ENCODE peak calls at places on chromosomes 2 and 18, in five cellular contexts. N is memory B cell, P is KBM-7, L is psoas muscle, E is lung. V is an unnamed sample.

GRCh38 chr2:54657664-54658083 is 65.8 kb upstream of the EML6 start:
- DNase-seq in P (peak; percentile 34), E (no peak), N (peak; percentile 11), L (peak; percentile 61), V (peak; percentile 83)

GRCh38 chr18:62847081-62847480 is 131.7 kb downstream of the PHLPP1 start:
- DNase-seq in P (no peak), N (no peak), E (no peak), L (no peak), V (no peak)

GRCh38 chr2:206556357-206556949 is 85.8 kb upstream of the FAM237A start:
- DNase-seq in L (no peak), E (no peak), P (peak; percentile 53), N (no peak), V (no peak)

GRCh38 chr2:241463276-241464135 is 44.9 kb downstream of the STK25 start:
- DNase-seq in P (no peak), L (no peak), N (no peak), E (no peak), V (no peak)

GRCh38 chr2:224847961-224848850 is 132.0 kb upstream of the CCDC195 start:
- DNase-seq in P (no peak), L (no peak), E (peak; percentile 40), N (no peak), V (peak; percentile 16)

GRCh38 chr2:143333847-143334246 is 204.6 kb downstream of the ARHGAP15 start:
- DNase-seq in N (no peak), E (no peak), L (no peak), P (no peak), V (no peak)

GRCh38 chr2:101349893-101350662 is 37.2 kb downstream of the CREG2 start:
- DNase-seq in L (no peak), N (no peak), E (no peak), P (no peak), V (no peak)

GRCh38 chr18:63892544-63892943 is 5.0 kb downstream of the SERPINB2 start:
- DNase-seq in L (no peak), N (no peak), P (no peak), E (no peak), V (no peak)

GRCh38 chr2:128734521-128735295 is 416.0 kb upstream of the HS6ST1 start:
- DNase-seq in N (no peak), L (peak; percentile 37), P (peak; percentile 91), E (peak; percentile 57), V (no peak)

GRCh38 chr2:73925853-73926492 is 707 bp upstream of the DGUOK start:
- DNase-seq in N (no peak), E (no peak), L (no peak), P (no peak), V (no peak)

GRCh38 chr2:195575879-195576391 is 81.1 kb upstream of the SLC39A10 start:
- DNase-seq in E (no peak), P (peak; percentile 73), L (no peak), N (peak; percentile 68), V (no peak)

GRCh38 chr2:118371500-118371899 is 283.2 kb downstream of the INSIG2 start:
- DNase-seq in E (no peak), P (peak; percentile 1), N (no peak), L (no peak), V (peak; percentile 19)

GRCh38 chr2:113703404-113704299 is 52.8 kb downstream of the SLC35F5 start:
- DNase-seq in N (no peak), P (no peak), E (no peak), L (no peak), V (no peak)

GRCh38 chr2:12861344-12861942 is 144.7 kb downstream of the TRIB2 start:
- DNase-seq in P (no peak), E (no peak), L (no peak), N (no peak), V (no peak)

GRCh38 chr2:160010361-160011145 is 51.9 kb downstream of the PLA2R1 start:
- DNase-seq in N (no peak), P (no peak), E (no peak), L (no peak), V (no peak)

GRCh38 chr2:239790313-239790712 is 234.8 kb downstream of the NDUFA10 start:
- DNase-seq in P (no peak), L (no peak), E (no peak), N (no peak), V (no peak)

GRCh38 chr2:9403924-9404323 is 19.4 kb downstream of the ITGB1BP1 start:
- DNase-seq in E (no peak), P (no peak), N (no peak), L (no peak), V (no peak)

GRCh38 chr2:220227272-220227920 is 600.0 kb downstream of the SLC4A3 start:
- DNase-seq in N (no peak), P (no peak), L (no peak), E (no peak), V (no peak)

GRCh38 chr18:10074122-10074521 is 160.3 kb downstream of the VAPA start:
- DNase-seq in P (no peak), L (no peak), N (no peak), E (no peak), V (no peak)

GRCh38 chr2:15642334-15643208 is 50.9 kb downstream of the DDX1 start:
- DNase-seq in L (no peak), N (no peak), E (no peak), P (no peak), V (no peak)

GRCh38 chr2:219965287-219965870 is 337.9 kb downstream of the SLC4A3 start:
- DNase-seq in E (no peak), L (no peak), P (no peak), N (no peak), V (no peak)

GRCh38 chr2:156687715-156688114 is 251.5 kb downstream of the GPD2 start:
- DNase-seq in N (no peak), L (peak; percentile 16), E (no peak), P (no peak), V (no peak)

GRCh38 chr2:204863351-204863750 is 318.1 kb downstream of the PARD3B start:
- DNase-seq in N (no peak), L (no peak), P (no peak), E (no peak), V (no peak)

GRCh38 chr2:28471214-28471613 is 24.6 kb upstream of the PLB1 start:
- DNase-seq in N (no peak), E (no peak), P (no peak), L (no peak), V (no peak)

GRCh38 chr2:67448648-67449047 is 51.5 kb downstream of the ETAA1 start:
- DNase-seq in L (no peak), N (no peak), E (no peak), P (no peak), V (no peak)

GRCh38 chr2:20438334-20439192 is 8.3 kb upstream of the RHOB start:
- DNase-seq in P (no peak), L (no peak), N (no peak), E (no peak), V (peak; percentile 2)

GRCh38 chr2:173854840-173855239 is 110.3 kb downstream of the SP3 start:
- DNase-seq in L (peak; percentile 25), N (no peak), E (no peak), P (no peak), V (peak; percentile 16)

GRCh38 chr2:107569496-107569895 is 257.2 kb upstream of the RGPD4 start:
- DNase-seq in E (no peak), N (no peak), P (no peak), L (no peak), V (no peak)

GRCh38 chr18:59041819-59042476 is 97.7 kb upstream of the SEC11C start:
- DNase-seq in L (no peak), P (no peak), N (no peak), E (no peak), V (no peak)

GRCh38 chr2:84919885-84920580 is 14.6 kb downstream of the TMSB10 start:
- DNase-seq in E (peak; percentile 52), N (no peak), P (peak; percentile 25), L (peak; percentile 37), V (no peak)

GRCh38 chr2:240458044-240458899 is 22.8 kb downstream of the GPC1 start:
- DNase-seq in N (no peak), E (no peak), L (peak; percentile 9), P (no peak), V (no peak)

GRCh38 chr18:42752921-42753320 is 362.6 kb downstream of the RIT2 start:
- DNase-seq in N (no peak), E (no peak), L (no peak), P (no peak), V (no peak)

GRCh38 chr2:64274399-64275173 is 130.4 kb upstream of the PELI1 start:
- DNase-seq in P (no peak), L (no peak), N (no peak), E (no peak), V (no peak)

GRCh38 chr2:26246818-26247217 is 2.1 kb downstream of the HADHB start:
- DNase-seq in N (no peak), P (peak; percentile 21), E (no peak), L (peak; percentile 57), V (no peak)

GRCh38 chr2:66494708-66495107 is 59.8 kb downstream of the MEIS1 start:
- DNase-seq in L (peak; percentile 46), N (no peak), P (peak; percentile 75), E (peak; percentile 63), V (no peak)

GRCh38 chr2:37829202-37829601 is 95.9 kb upstream of the RMDN2 start:
- DNase-seq in N (no peak), P (peak; percentile 68), E (peak; percentile 53), L (peak; percentile 21), V (peak; percentile 48)

GRCh38 chr2:3217646-3218045 is 160.0 kb downstream of the EIPR1 start:
- DNase-seq in N (no peak), L (no peak), P (no peak), E (no peak), V (no peak)

GRCh38 chr2:183079335-183079775 is 808 bp downstream of the DUSP19 start:
- DNase-seq in L (no peak), P (no peak), N (no peak), E (no peak), V (no peak)

GRCh38 chr18:42675810-42676209 is 439.7 kb downstream of the RIT2 start:
- DNase-seq in N (no peak), P (no peak), E (no peak), L (no peak), V (no peak)

V was measured in WERI-Rb-1.